ENCODE peak calls at places on chromosomes 3 and 15, in five cellular contexts. J, S, R, I and Y are unnamed samples.

GRCh38 chr3:13493867-13494441 is 13.8 kb downstream of the HDAC11 start:
- DNase-seq in J (no peak), R (no peak), I (no peak), S (no peak), Y (no peak)

GRCh38 chr3:183253364-183253960 is 409 bp downstream of the B3GNT5 start:
- DNase-seq in S (peak), J (no peak), I (peak), R (peak), Y (peak)

GRCh38 chr15:76945494-76945893 is 13.9 kb downstream of the RCN2 start:
- DNase-seq in S (no peak), I (no peak), J (no peak), R (no peak), Y (no peak)

GRCh38 chr15:29331669-29332068 is 62.0 kb upstream of the NSMCE3 start:
- DNase-seq in S (no peak), R (no peak), J (no peak), I (no peak), Y (no peak)

GRCh38 chr3:171459130-171459941 is 869 bp downstream of the TNIK start:
- DNase-seq in R (peak), I (peak), S (peak), J (peak), Y (peak)

GRCh38 chr15:70863450-70864218 is 9.7 kb upstream of the LARP6 start:
- DNase-seq in R (no peak), S (peak), J (no peak), I (no peak), Y (peak)

GRCh38 chr3:141076026-141076797 is 25.1 kb downstream of the SPSB4 start:
- DNase-seq in J (no peak), R (no peak), S (no peak), I (no peak), Y (no peak)

GRCh38 chr15:29364429-29365078 is 94.9 kb upstream of the NSMCE3 start:
- DNase-seq in R (no peak), I (no peak), J (no peak), S (no peak), Y (peak)

GRCh38 chr15:97858278-97858677 is 102.2 kb upstream of the ARRDC4 start:
- DNase-seq in I (no peak), S (no peak), J (no peak), R (no peak), Y (no peak)

GRCh38 chr3:20668411-20668810 is 482.4 kb upstream of the SGO1 start:
- DNase-seq in J (no peak), R (no peak), S (no peak), I (no peak), Y (peak)

GRCh38 chr3:16239776-16240175 is 25.0 kb downstream of the DPH3 start:
- DNase-seq in J (no peak), S (no peak), R (no peak), I (no peak), Y (no peak)

GRCh38 chr15:52019394-52020252 is 604 bp downstream of the MAPK6 start:
- DNase-seq in J (peak), R (peak), I (peak), S (peak), Y (peak)

GRCh38 chr15:76533995-76534394 is 197.4 kb downstream of the ISL2 start:
- DNase-seq in R (no peak), I (no peak), J (no peak), S (no peak), Y (no peak)

GRCh38 chr3:181709537-181710279 is 2.0 kb upstream of the SOX2 start:
- DNase-seq in I (peak), J (peak), R (peak), S (peak), Y (peak)